ENCODE peak calls at places on chromosomes 4 and X, in seven cellular contexts. One of them, this sample, is unnamed. For H3K4me1, the result is how much of the 10 kb centered on the place peaks cover.

GRCh38 chr4:25857403-25857802 is 5.4 kb downstream of the SEL1L3 start:
- DNase-seq in esophagus squamous epithelium: no peak
- DNase-seq in tibial nerve: no peak
- DNase-seq in uterus: no peak
- DNase-seq in left lung: no peak
- DNase-seq in mesendoderm: peak
- DNase-seq in cardiac muscle cell: peak
- DNase-seq in this sample: no peak

GRCh38 chr4:88812420-88812819 is 114.8 kb upstream of the NAP1L5 start:
- DNase-seq in left lung: no peak
- DNase-seq in cardiac muscle cell: no peak
- DNase-seq in mesendoderm: peak
- DNase-seq in esophagus squamous epithelium: no peak
- DNase-seq in tibial nerve: no peak
- DNase-seq in uterus: no peak
- DNase-seq in this sample: no peak

GRCh38 chr4:180449395-180449956 is 1793.7 kb upstream of the TENM3 start:
- DNase-seq in uterus: no peak
- DNase-seq in mesendoderm: peak
- DNase-seq in tibial nerve: no peak
- DNase-seq in esophagus squamous epithelium: no peak
- DNase-seq in left lung: no peak
- DNase-seq in cardiac muscle cell: peak
- DNase-seq in this sample: peak

GRCh38 chrX:114165537-114165936 is 418.3 kb upstream of the HTR2C start:
- DNase-seq in left lung: no peak
- DNase-seq in cardiac muscle cell: no peak
- DNase-seq in mesendoderm: no peak
- DNase-seq in esophagus squamous epithelium: no peak
- DNase-seq in tibial nerve: no peak
- DNase-seq in uterus: no peak
- DNase-seq in this sample: no peak

GRCh38 chr4:160406426-160406825 is 1303.5 kb downstream of the RAPGEF2 start:
- DNase-seq in mesendoderm: no peak
- DNase-seq in tibial nerve: no peak
- DNase-seq in uterus: no peak
- DNase-seq in left lung: no peak
- DNase-seq in esophagus squamous epithelium: no peak
- DNase-seq in cardiac muscle cell: no peak
- DNase-seq in this sample: no peak

GRCh38 chr4:188941524-188942109 is 802.4 kb downstream of the TRIML1 start:
- DNase-seq in cardiac muscle cell: peak
- DNase-seq in uterus: no peak
- DNase-seq in mesendoderm: no peak
- DNase-seq in left lung: no peak
- DNase-seq in tibial nerve: no peak
- DNase-seq in esophagus squamous epithelium: no peak
- DNase-seq in this sample: peak

GRCh38 chrX:44080083-44080482 is 106.9 kb upstream of the NDP start:
- DNase-seq in tibial nerve: no peak
- DNase-seq in cardiac muscle cell: no peak
- DNase-seq in esophagus squamous epithelium: no peak
- DNase-seq in left lung: no peak
- DNase-seq in uterus: no peak
- DNase-seq in mesendoderm: no peak
- DNase-seq in this sample: no peak

GRCh38 chr4:31647776-31648175 is 927.6 kb downstream of the PCDH7 start:
- DNase-seq in esophagus squamous epithelium: no peak
- DNase-seq in mesendoderm: no peak
- DNase-seq in tibial nerve: no peak
- DNase-seq in uterus: no peak
- DNase-seq in cardiac muscle cell: no peak
- DNase-seq in left lung: no peak
- DNase-seq in this sample: no peak

GRCh38 chrX:44674906-44675305 is 132.2 kb upstream of the FUNDC1 start:
- DNase-seq in left lung: no peak
- DNase-seq in mesendoderm: no peak
- DNase-seq in tibial nerve: no peak
- DNase-seq in cardiac muscle cell: no peak
- DNase-seq in uterus: no peak
- DNase-seq in esophagus squamous epithelium: no peak
- DNase-seq in this sample: no peak

GRCh38 chrX:1453951-1454785 is 1.5 kb upstream of the ASMTL start:
- DNase-seq in mesendoderm: peak
- DNase-seq in esophagus squamous epithelium: no peak
- DNase-seq in uterus: peak
- DNase-seq in cardiac muscle cell: peak
- DNase-seq in tibial nerve: peak
- DNase-seq in left lung: peak
- DNase-seq in this sample: peak

GRCh38 chr4:73704314-73705055 is 35.9 kb upstream of the CXCL8 start:
- DNase-seq in uterus: peak
- DNase-seq in mesendoderm: peak
- DNase-seq in tibial nerve: peak
- DNase-seq in cardiac muscle cell: peak
- DNase-seq in esophagus squamous epithelium: peak
- DNase-seq in left lung: no peak
- DNase-seq in this sample: peak
- H3K4me1 ChIP-seq in uterus: under half
- H3K4me1 ChIP-seq in mesendoderm: under half
- H3K4me1 ChIP-seq in tibial nerve: under half
- H3K4me1 ChIP-seq in cardiac muscle cell: under half
- H3K4me1 ChIP-seq in esophagus squamous epithelium: under half
- H3K4me1 ChIP-seq in left lung: under half
- H3K4me1 ChIP-seq in this sample: under half

GRCh38 chr4:143396695-143397094 is 60.0 kb downstream of the GAB1 start:
- DNase-seq in mesendoderm: no peak
- DNase-seq in esophagus squamous epithelium: no peak
- DNase-seq in left lung: no peak
- DNase-seq in cardiac muscle cell: no peak
- DNase-seq in uterus: no peak
- DNase-seq in tibial nerve: no peak
- DNase-seq in this sample: peak
- H3K4me1 ChIP-seq in mesendoderm: under half
- H3K4me1 ChIP-seq in esophagus squamous epithelium: under half
- H3K4me1 ChIP-seq in left lung: under half
- H3K4me1 ChIP-seq in cardiac muscle cell: under half
- H3K4me1 ChIP-seq in uterus: under half
- H3K4me1 ChIP-seq in tibial nerve: under half
- H3K4me1 ChIP-seq in this sample: under half

GRCh38 chr4:128528793-128529553 is 241.4 kb upstream of the PGRMC2 start:
- DNase-seq in uterus: no peak
- DNase-seq in mesendoderm: peak
- DNase-seq in cardiac muscle cell: peak
- DNase-seq in left lung: no peak
- DNase-seq in tibial nerve: no peak
- DNase-seq in esophagus squamous epithelium: no peak
- DNase-seq in this sample: peak
- H3K4me1 ChIP-seq in uterus: under half
- H3K4me1 ChIP-seq in mesendoderm: under half
- H3K4me1 ChIP-seq in cardiac muscle cell: under half
- H3K4me1 ChIP-seq in left lung: under half
- H3K4me1 ChIP-seq in tibial nerve: under half
- H3K4me1 ChIP-seq in esophagus squamous epithelium: under half
- H3K4me1 ChIP-seq in this sample: under half

GRCh38 chr4:143384381-143384994 is 47.8 kb downstream of the GAB1 start:
- DNase-seq in esophagus squamous epithelium: no peak
- DNase-seq in cardiac muscle cell: peak
- DNase-seq in mesendoderm: no peak
- DNase-seq in uterus: no peak
- DNase-seq in tibial nerve: no peak
- DNase-seq in left lung: no peak
- DNase-seq in this sample: peak
- H3K4me1 ChIP-seq in esophagus squamous epithelium: under half
- H3K4me1 ChIP-seq in cardiac muscle cell: under half
- H3K4me1 ChIP-seq in mesendoderm: under half
- H3K4me1 ChIP-seq in uterus: under half
- H3K4me1 ChIP-seq in tibial nerve: half or more
- H3K4me1 ChIP-seq in left lung: under half
- H3K4me1 ChIP-seq in this sample: under half

This sample was measured in IMR-90.